ENCODE peak calls at places on chromosomes 4 and X, in nine cellular contexts. I, E, Q, F, J, H, L, U and P are unnamed samples.

GRCh38 chr4:89661490-89661889 is 175.5 kb downstream of the SNCA start:
- DNase-seq in I (no peak), E (no peak), Q (no peak), F (peak; percentile 41), J (no peak), H (no peak), L (no peak), U (no peak), P (no peak)

GRCh38 chrX:77930581-77930980 is 20.1 kb downstream of the ATP7A start:
- DNase-seq in I (no peak), E (no peak), Q (no peak), F (no peak), J (no peak), H (no peak), L (no peak), U (no peak), P (no peak)

GRCh38 chr4:95798727-95799126 is 41.2 kb upstream of the PDHA2 start:
- DNase-seq in I (no peak), E (no peak), Q (no peak), F (no peak), J (no peak), H (peak; percentile 63), L (no peak), U (no peak), P (no peak)

GRCh38 chrX:55187281-55187680 is 32.9 kb upstream of the PAGE5 start:
- DNase-seq in I (no peak), E (no peak), Q (no peak), F (no peak), J (no peak), H (no peak), L (no peak), U (no peak), P (no peak)

GRCh38 chrX:149074429-149074828 is 430.7 kb downstream of the IDS start:
- DNase-seq in I (no peak), E (no peak), Q (no peak), F (peak; percentile 75), J (no peak), H (no peak), L (no peak), U (peak; percentile 1), P (no peak)

GRCh38 chrX:112636951-112637541 is 42.7 kb downstream of the LHFPL1 start:
- DNase-seq in I (no peak), E (no peak), Q (peak; percentile 55), F (peak; percentile 61), J (no peak), H (no peak), L (no peak), U (no peak), P (no peak)

GRCh38 chr4:106707776-106708603 is 328.1 kb downstream of the DKK2 start:
- DNase-seq in I (no peak), E (no peak), Q (no peak), F (no peak), J (no peak), H (no peak), L (no peak), U (no peak), P (no peak)

GRCh38 chr4:149549911-149550310 is 265.7 kb downstream of the IQCM start:
- DNase-seq in I (no peak), E (no peak), Q (no peak), F (peak; percentile 11), J (no peak), H (peak; percentile 75), L (no peak), U (no peak), P (no peak)

GRCh38 chrX:23662853-23663252 is 4.4 kb upstream of the PRDX4 start:
- DNase-seq in I (no peak), E (no peak), Q (no peak), F (peak; percentile 84), J (no peak), H (no peak), L (no peak), U (no peak), P (no peak)

GRCh38 chr4:7857238-7857701 is 82.4 kb downstream of the AFAP1 start:
- DNase-seq in I (no peak), E (no peak), Q (peak; percentile 39), F (peak; percentile 97), J (no peak), H (no peak), L (no peak), U (no peak), P (no peak)

GRCh38 chr4:124132161-124132560 is 580.4 kb downstream of the ANKRD50 start:
- DNase-seq in I (no peak), E (no peak), Q (no peak), F (peak; percentile 42), J (no peak), H (no peak), L (no peak), U (no peak), P (no peak)

GRCh38 chr4:94411296-94411695 is 40.4 kb upstream of the PDLIM5 start:
- DNase-seq in I (no peak), E (no peak), Q (no peak), F (no peak), J (no peak), H (no peak), L (no peak), U (no peak), P (no peak)

GRCh38 chr4:117691572-117692351 is 342.5 kb upstream of the NDST3 start:
- DNase-seq in I (no peak), E (no peak), Q (no peak), F (no peak), J (no peak), H (peak; percentile 49), L (no peak), U (no peak), P (no peak)

GRCh38 chr4:99965173-99965572 is 15.1 kb upstream of the H2AZ1 start:
- DNase-seq in I (no peak), E (no peak), Q (no peak), F (no peak), J (no peak), H (no peak), L (no peak), U (no peak), P (no peak)

GRCh38 chr4:18695733-18696527 is 674.4 kb upstream of the LCORL start:
- DNase-seq in I (peak; percentile 18), E (no peak), Q (no peak), F (no peak), J (no peak), H (peak; percentile 43), L (no peak), U (no peak), P (no peak)

GRCh38 chr4:131978120-131978519 is 1171.0 kb upstream of the PCDH10 start:
- DNase-seq in I (no peak), E (no peak), Q (no peak), F (no peak), J (no peak), H (no peak), L (no peak), U (no peak), P (no peak)

GRCh38 chr4:58042176-58042575 is 932.0 kb upstream of the IGFBP7 start:
- DNase-seq in I (no peak), E (no peak), Q (no peak), F (no peak), J (no peak), H (no peak), L (no peak), U (no peak), P (no peak)

GRCh38 chr4:95217197-95217596 is 331.6 kb downstream of the UNC5C start:
- DNase-seq in I (no peak), E (no peak), Q (no peak), F (no peak), J (no peak), H (no peak), L (no peak), U (no peak), P (no peak)

GRCh38 chrX:39309721-39310152 is 508.5 kb downstream of the MID1IP1 start:
- DNase-seq in I (no peak), E (peak; percentile 61), Q (no peak), F (no peak), J (peak; percentile 47), H (no peak), L (no peak), U (no peak), P (no peak)

GRCh38 chr4:168511780-168512467 is 15.1 kb downstream of the PALLD start:
- DNase-seq in I (no peak), E (no peak), Q (no peak), F (no peak), J (peak; percentile 55), H (no peak), L (peak; percentile 26), U (peak; percentile 46), P (no peak)

GRCh38 chr4:7699040-7699439 is 240.6 kb downstream of the AFAP1 start:
- DNase-seq in I (no peak), E (no peak), Q (peak; percentile 15), F (peak; percentile 83), J (no peak), H (no peak), L (no peak), U (no peak), P (no peak)

GRCh38 chrX:74422576-74423288 is 1.4 kb downstream of the SLC16A2 start:
- DNase-seq in I (no peak), E (no peak), Q (no peak), F (peak; percentile 50), J (no peak), H (peak; percentile 87), L (peak; percentile 49), U (no peak), P (no peak)

GRCh38 chr4:47031011-47031678 is at the start of gene GABRB1:
- DNase-seq in I (no peak), E (peak; percentile 20), Q (peak; percentile 11), F (peak; percentile 27), J (no peak), H (peak; percentile 91), L (peak; percentile 70), U (peak; percentile 7), P (no peak)

GRCh38 chr4:176927664-176928063 is 134.9 kb upstream of the VEGFC start:
- DNase-seq in I (no peak), E (no peak), Q (peak; percentile 84), F (peak; percentile 93), J (no peak), H (no peak), L (no peak), U (no peak), P (no peak)

GRCh38 chrX:69060631-69061408 is 104.4 kb downstream of the PJA1 start:
- DNase-seq in I (no peak), E (peak; percentile 10), Q (no peak), F (peak; percentile 50), J (no peak), H (peak; percentile 81), L (peak; percentile 43), U (no peak), P (no peak)

GRCh38 chr4:138981930-138982390 is 33.6 kb upstream of the NOCT start:
- DNase-seq in I (no peak), E (peak; percentile 44), Q (no peak), F (peak; percentile 92), J (no peak), H (no peak), L (no peak), U (no peak), P (no peak)

GRCh38 chrX:137166591-137166990 is 132.8 kb upstream of the GPR101 start:
- DNase-seq in I (peak; percentile 1), E (no peak), Q (no peak), F (no peak), J (peak; percentile 1), H (peak; percentile 82), L (no peak), U (no peak), P (no peak)

GRCh38 chr4:8381814-8382581 is 58.5 kb downstream of the ACOX3 start:
- DNase-seq in I (no peak), E (no peak), Q (no peak), F (no peak), J (no peak), H (no peak), L (no peak), U (no peak), P (no peak)

GRCh38 chrX:65035451-65035779 is 59.2 kb upstream of the ZC4H2 start:
- DNase-seq in I (no peak), E (no peak), Q (no peak), F (peak; percentile 36), J (no peak), H (peak; percentile 76), L (peak; percentile 57), U (no peak), P (no peak)

GRCh38 chr4:152240232-152240631 is 295.7 kb downstream of the FBXW7 start:
- DNase-seq in I (no peak), E (no peak), Q (no peak), F (no peak), J (no peak), H (no peak), L (no peak), U (no peak), P (no peak)

GRCh38 chrX:97065973-97066372 is 182.3 kb downstream of the RPA4 start:
- DNase-seq in I (no peak), E (no peak), Q (no peak), F (peak; percentile 30), J (no peak), H (no peak), L (no peak), U (no peak), P (no peak)